ENCODE peak calls at places on chromosomes 3 and 15, in four cellular contexts. Q is AG10803, W is fibroblast of lung, U is IMR-90. P is an unnamed sample.

GRCh38 chr3:178901204-178901603 is 170.4 kb downstream of the ZMAT3 start:
- DNase-seq in Q (no peak), W (no peak), U (no peak), P (no peak)

GRCh38 chr3:158802399-158803023 is 657 bp downstream of the MFSD1 start:
- DNase-seq in Q (peak), W (no peak), U (peak), P (no peak)

GRCh38 chr3:106827515-106828213 is 549.6 kb upstream of the CCDC54 start:
- DNase-seq in Q (peak), W (peak), U (peak), P (no peak)

GRCh38 chr3:46138571-46138970 is 69.5 kb downstream of the CCR1 start:
- DNase-seq in Q (no peak), W (no peak), U (no peak), P (no peak)

GRCh38 chr3:34725774-34726173 is 913.6 kb upstream of the ARPP21 start:
- DNase-seq in Q (no peak), W (peak), U (no peak), P (peak)

GRCh38 chr3:48429416-48430358 is at the start of gene PLXNB1:
- DNase-seq in Q (peak), W (peak), U (peak), P (peak)

GRCh38 chr15:99385865-99386264 is 134.6 kb downstream of the LRRC28 start:
- DNase-seq in Q (peak), W (peak), U (peak), P (no peak)

GRCh38 chr3:79268422-79268821 is 499.4 kb downstream of the ROBO1 start:
- DNase-seq in Q (no peak), W (no peak), U (no peak), P (no peak)

GRCh38 chr15:82165948-82166376 is 96.6 kb downstream of the EFL1 start:
- DNase-seq in Q (peak), W (no peak), U (peak), P (no peak)

GRCh38 chr3:107283948-107284347 is 93.3 kb upstream of the CCDC54 start:
- DNase-seq in Q (no peak), W (peak), U (no peak), P (no peak)

GRCh38 chr3:45211466-45212094 is 14.5 kb downstream of the TMEM158 start:
- DNase-seq in Q (peak), W (no peak), U (no peak), P (no peak)

GRCh38 chr15:96428742-96429141 is 98.2 kb downstream of the NR2F2 start:
- DNase-seq in Q (peak), W (peak), U (peak), P (peak)

GRCh38 chr15:67601008-67601620 is 58.6 kb downstream of the MAP2K5 start:
- DNase-seq in Q (peak), W (peak), U (peak), P (no peak)

GRCh38 chr3:100891033-100891432 is 102.2 kb downstream of the ABI3BP start:
- DNase-seq in Q (peak), W (peak), U (peak), P (peak)

DNA sequence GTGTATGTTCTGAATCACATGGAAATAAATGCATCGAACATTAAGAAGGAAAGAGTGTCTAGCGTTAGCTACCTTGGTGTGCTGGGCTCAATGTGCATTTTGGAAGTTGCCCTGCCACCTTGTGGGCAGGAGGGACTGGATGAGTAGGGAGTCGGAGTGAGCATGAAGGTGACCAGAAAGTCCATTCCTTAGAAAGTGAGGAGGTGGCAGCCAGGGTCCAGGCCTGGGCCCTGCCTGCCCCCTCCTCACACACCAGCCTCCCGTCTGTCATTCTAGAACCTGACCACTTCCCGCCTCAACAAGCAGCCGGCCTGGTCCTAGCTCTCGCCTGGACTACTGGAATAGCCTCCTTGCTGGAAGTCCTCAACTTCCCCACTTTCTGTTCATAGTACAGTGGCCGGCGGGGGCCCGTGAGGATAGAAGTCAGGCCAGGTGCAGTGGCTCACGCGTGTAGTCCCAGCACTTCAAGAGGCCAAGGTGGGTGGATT is 10.2 kb upstream of the GATA2 start:
- DNase-seq in Q (no peak), W (no peak), U (no peak), P (no peak)
- TF ChIP-seq CTCF in Q (peak), W (peak), U (peak), P (peak)

GRCh38 chr15:42198516-42198915 is 9.6 kb downstream of the VPS39 start:
- DNase-seq in Q (no peak), W (no peak), U (no peak), P (no peak)
- H3K4me3 ChIP-seq in Q (no peak), W (no peak), U (no peak), P (no peak)

DNA sequence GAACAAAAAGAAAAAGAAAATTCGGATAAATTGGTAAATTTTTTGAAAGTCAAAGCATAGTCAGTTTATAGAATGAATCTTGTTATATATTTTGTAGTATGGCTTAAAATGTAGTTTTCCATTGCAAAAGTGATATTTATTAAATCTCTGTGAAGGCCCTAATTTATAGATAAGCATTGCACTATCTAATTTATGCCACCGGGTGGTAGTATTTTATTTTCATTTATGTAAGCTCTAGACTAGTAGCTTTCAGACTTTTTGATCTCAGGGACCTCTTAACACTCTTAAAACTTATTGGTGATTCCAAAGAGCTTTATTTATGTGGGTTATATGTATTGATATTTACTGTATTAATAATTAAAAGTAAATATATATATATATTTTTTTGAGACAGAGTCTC is 133.9 kb upstream of the LRRFIP2 start:
- DNase-seq in Q (peak), W (peak), U (peak), P (no peak)
- TF ChIP-seq CTCF in Q (peak), W (peak), U (peak), P (peak)

DNA sequence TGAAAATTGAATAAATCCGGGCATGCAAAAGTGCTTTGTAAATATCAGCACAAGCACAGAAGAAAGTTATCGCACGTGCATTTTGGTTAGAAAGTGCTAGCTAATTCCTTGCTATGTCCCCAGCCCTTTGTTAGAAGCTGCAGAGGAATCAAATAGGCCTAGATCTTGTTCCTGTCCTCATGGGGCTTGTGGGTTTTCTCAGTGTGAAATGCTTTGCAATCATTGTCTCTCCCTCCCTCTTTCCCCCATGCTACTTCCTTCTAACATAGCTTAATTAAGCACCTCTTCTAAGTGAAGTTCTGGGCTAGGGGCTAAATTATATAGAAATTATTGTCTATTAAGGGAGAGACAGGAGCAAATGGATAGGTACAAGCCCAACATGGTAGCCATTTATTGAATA is 271.7 kb downstream of the RPLP1 start:
- DNase-seq in Q (no peak), W (no peak), U (no peak), P (no peak)
- H3K4me3 ChIP-seq in Q (no peak), W (no peak), U (no peak), P (no peak)

P was measured in retinal pigment epithelial cell.